ENCODE peak calls at places on chromosome 19, in seven cellular contexts. J is Panc1; K is SK-MEL-5; R is pons; V is activated naive CD4-positive, alpha-beta T cell treated with anti-CD3 and anti-CD28 coated beads, Interleukin-2, amount 10 ng/mL, durations not matched to agents 7 days and 5 days; P is body of pancreas; L is cardiac muscle cell. A is an unnamed sample.

GRCh38 chr19:37926255-37926654 is 19.2 kb downstream of the SIPA1L3 start:
- DNase-seq in V (no peak), P (no peak), K (no peak), J (no peak), R (no peak), L (no peak), A (no peak)

GRCh38 chr19:33950141-33950805 is 153.6 kb downstream of the KCTD15 start:
- DNase-seq in L (peak), V (no peak), R (no peak), P (no peak), J (no peak), K (no peak), A (no peak)

GRCh38 chr19:40685563-40685962 is 4.9 kb downstream of the NUMBL start:
- DNase-seq in R (no peak), L (no peak), K (no peak), J (no peak), V (no peak), P (no peak), A (no peak)

GRCh38 chr19:47176627-47177090 is 46.0 kb downstream of the SAE1 start:
- DNase-seq in L (no peak), K (no peak), V (peak), P (no peak), J (no peak), R (peak), A (no peak)

GRCh38 chr19:31280266-31281006 is 68.8 kb downstream of the TSHZ3 start:
- DNase-seq in V (no peak), L (no peak), P (no peak), K (no peak), R (no peak), J (peak), A (no peak)

GRCh38 chr19:55418185-55418584 is 10.6 kb upstream of the UBE2S start:
- DNase-seq in V (peak), P (peak), K (peak), R (peak), J (peak), L (peak), A (peak)

GRCh38 chr19:45322744-45323281 is at the start of gene CKM:
- DNase-seq in R (no peak), P (no peak), L (peak), J (no peak), K (no peak), V (no peak), A (no peak)

GRCh38 chr19:5479958-5480357 is 24.7 kb downstream of the ZNRF4 start:
- DNase-seq in V (no peak), P (no peak), R (no peak), J (no peak), L (no peak), K (no peak), A (no peak)

GRCh38 chr19:13401388-13401787 is 104.9 kb downstream of the CACNA1A start:
- DNase-seq in J (no peak), L (no peak), K (peak), P (no peak), V (no peak), R (no peak), A (no peak)

GRCh38 chr19:35845215-35846037 is 6.9 kb downstream of the NPHS1 start:
- DNase-seq in V (peak), J (no peak), K (no peak), P (peak), L (peak), R (no peak), A (no peak)

GRCh38 chr19:14450168-14450874 is 17.2 kb downstream of the PKN1 start:
- DNase-seq in V (peak), P (no peak), J (no peak), L (no peak), R (no peak), K (peak), A (peak)

GRCh38 chr19:5238700-5239099 is 101.9 kb downstream of the PTPRS start:
- DNase-seq in L (no peak), J (no peak), P (no peak), K (no peak), V (no peak), R (no peak), A (no peak)

GRCh38 chr19:10419200-10419645 is 1.1 kb upstream of the PDE4A start:
- DNase-seq in L (no peak), P (no peak), K (no peak), J (no peak), R (no peak), V (peak), A (no peak)

GRCh38 chr19:16328824-16329482 is 4.3 kb downstream of the KLF2 start:
- DNase-seq in V (peak), L (no peak), P (no peak), R (peak), J (no peak), K (no peak), A (no peak)

GRCh38 chr19:39411006-39411831 is 1.2 kb upstream of the PLEKHG2 start:
- DNase-seq in P (peak), R (no peak), L (no peak), K (no peak), V (peak), J (no peak), A (no peak)

GRCh38 chr19:45767410-45767880 is 1.6 kb downstream of the SIX5 start:
- DNase-seq in L (peak), V (no peak), J (no peak), K (peak), R (no peak), P (peak), A (peak)

GRCh38 chr19:51690359-51691121 is 2.6 kb upstream of the SPACA6 start:
- DNase-seq in P (peak), J (no peak), V (peak), R (peak), K (no peak), L (peak), A (peak)

GRCh38 chr19:35347930-35348298 is 212 bp downstream of the FFAR1 start:
- DNase-seq in R (no peak), J (no peak), L (no peak), V (no peak), P (no peak), K (peak), A (no peak)

GRCh38 chr19:42113641-42114348 is 18.5 kb downstream of the POU2F2 start:
- DNase-seq in R (no peak), V (no peak), L (no peak), P (no peak), J (peak), K (peak), A (peak)

GRCh38 chr19:13118424-13119193 is 545 bp downstream of the NACC1 start:
- DNase-seq in R (no peak), J (no peak), K (peak), V (peak), P (peak), L (peak), A (peak)

GRCh38 chr19:17860993-17861360 is 1.3 kb downstream of the RPL18A start:
- DNase-seq in R (no peak), K (no peak), J (no peak), P (no peak), V (no peak), L (no peak), A (no peak)

GRCh38 chr19:56333506-56333905 is 18.9 kb upstream of the ZSCAN5A start:
- DNase-seq in V (peak), K (peak), L (peak), R (peak), P (peak), J (no peak), A (peak)

GRCh38 chr19:49492573-49493411 is 3.4 kb upstream of the RPS11 start:
- DNase-seq in L (no peak), V (no peak), P (no peak), K (peak), J (no peak), R (no peak), A (peak)

GRCh38 chr19:2016041-2016807 is 710 bp upstream of the BTBD2 start:
- DNase-seq in P (peak), L (peak), J (no peak), V (peak), R (peak), K (peak), A (peak)

GRCh38 chr19:2766594-2767372 is 16.3 kb downstream of the SGTA start:
- DNase-seq in V (no peak), K (no peak), P (no peak), R (no peak), L (no peak), J (no peak), A (no peak)

GRCh38 chr19:19538077-19538764 is at the start of gene CILP2:
- DNase-seq in L (peak), K (no peak), V (peak), P (no peak), R (no peak), J (no peak), A (no peak)

GRCh38 chr19:29259153-29259552 is 46.2 kb upstream of the UQCRFS1 start:
- DNase-seq in P (no peak), J (no peak), K (peak), R (no peak), L (no peak), V (no peak), A (peak)